ENCODE peak calls at places on chromosomes 11 and 22, in five cellular contexts. O is endothelial cell, F is esophagus muscularis mucosa, Y is dorsolateral prefrontal cortex, T is coronary artery. D is an unnamed sample.

GRCh38 chr11:30873924-30874323 is 287.8 kb upstream of the MPPED2 start:
- DNase-seq in O (no peak), F (no peak), Y (no peak), T (no peak), D (no peak)

GRCh38 chr11:20451568-20451967 is 64.1 kb downstream of the PRMT3 start:
- DNase-seq in T (no peak), Y (no peak), O (no peak), F (no peak), D (no peak)

GRCh38 chr22:37627545-37627944 is 11.9 kb upstream of the SH3BP1 start:
- DNase-seq in F (no peak), Y (no peak), O (no peak), T (no peak), D (no peak)

GRCh38 chr22:22593964-22594656 is 35.0 kb upstream of the PRAME start:
- DNase-seq in F (no peak), O (peak), T (no peak), Y (no peak), D (peak)

GRCh38 chr11:47056261-47056915 is 119.8 kb downstream of the CSTPP1 start:
- DNase-seq in F (no peak), T (no peak), Y (no peak), O (no peak), D (no peak)

GRCh38 chr11:97574976-97575665 is 1185.3 kb downstream of the JRKL start:
- DNase-seq in Y (no peak), O (no peak), T (no peak), F (no peak), D (no peak)

GRCh38 chr11:70124321-70125061 is 46.4 kb downstream of the ANO1 start:
- DNase-seq in O (no peak), T (peak), Y (no peak), F (no peak), D (no peak)

GRCh38 chr11:116885951-116886629 is 48.7 kb upstream of the APOA1 start:
- DNase-seq in T (no peak), F (no peak), Y (no peak), O (no peak), D (no peak)

GRCh38 chr11:65524747-65525658 is at the start of gene SCYL1:
- DNase-seq in F (peak), O (peak), Y (peak), T (peak), D (peak)

GRCh38 chr22:30277547-30278344 is 11.1 kb upstream of the OSM start:
- DNase-seq in T (no peak), F (no peak), O (no peak), Y (no peak), D (no peak)

GRCh38 chr11:47137476-47137875 is 39.2 kb downstream of the ARFGAP2 start:
- DNase-seq in O (no peak), Y (no peak), T (no peak), F (no peak), D (no peak)

GRCh38 chr11:70068950-70069349 is 9.2 kb upstream of the ANO1 start:
- DNase-seq in O (no peak), T (peak), Y (no peak), F (no peak), D (peak)

GRCh38 chr22:37804886-37805857 is 2.6 kb upstream of the GCAT start:
- DNase-seq in F (peak), O (peak), Y (peak), T (peak), D (peak)

GRCh38 chr11:121895919-121896318 is 220.1 kb downstream of the BLID start:
- DNase-seq in F (no peak), T (no peak), O (no peak), Y (no peak), D (no peak)

GRCh38 chr11:75248924-75249256 is 8.3 kb downstream of the TPBGL start:
- DNase-seq in O (no peak), F (no peak), Y (no peak), T (no peak), D (no peak)

GRCh38 chr11:89267660-89268302 is 90.1 kb downstream of the TYR start:
- DNase-seq in T (no peak), Y (no peak), O (no peak), F (no peak), D (no peak)
- TF ChIP-seq CTCF in T (no peak), Y (no peak), O (no peak), F (no peak), D (no peak)

DNA sequence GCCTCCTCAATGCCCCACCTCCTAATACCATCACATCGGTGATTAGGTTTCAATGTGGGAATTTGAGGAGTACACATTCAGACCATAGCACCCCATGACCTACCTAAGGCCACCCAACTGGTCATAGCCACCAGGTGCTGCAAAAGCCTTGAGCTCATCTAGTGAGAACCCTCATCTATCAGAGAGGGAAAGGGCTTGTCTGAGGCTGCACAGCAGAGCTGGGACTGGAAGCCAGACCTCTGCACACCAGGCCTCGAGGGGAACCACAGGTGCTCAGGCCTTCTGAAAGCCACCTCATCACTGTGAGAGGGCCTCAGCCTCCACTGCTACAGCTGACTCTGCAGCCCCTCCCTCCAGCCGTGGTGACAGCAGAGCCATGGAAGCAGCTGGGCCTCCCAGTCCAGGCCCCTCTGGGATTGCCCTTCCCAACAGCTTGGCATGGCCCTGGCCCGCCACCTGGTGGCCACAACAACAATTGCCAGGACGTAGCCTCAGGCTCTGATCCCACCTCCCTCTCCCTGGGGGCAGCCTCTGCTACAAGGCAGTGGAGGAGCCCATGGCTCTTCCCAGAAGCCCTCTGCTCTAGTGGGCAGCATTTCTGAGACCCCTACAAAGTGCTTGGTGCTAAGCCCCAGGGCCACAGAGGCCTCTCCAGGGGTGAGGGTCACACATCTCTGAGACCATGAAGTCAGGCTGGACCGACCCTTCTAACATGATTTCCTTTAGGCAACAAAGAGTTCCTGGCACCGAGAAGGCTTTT is 41.0 kb upstream of the PRDM11 start:
- DNase-seq in T (peak), F (peak), O (peak), Y (peak), D (peak)
- TF ChIP-seq CTCF in T (peak), F (peak), O (peak), Y (peak), D (peak)

DNA sequence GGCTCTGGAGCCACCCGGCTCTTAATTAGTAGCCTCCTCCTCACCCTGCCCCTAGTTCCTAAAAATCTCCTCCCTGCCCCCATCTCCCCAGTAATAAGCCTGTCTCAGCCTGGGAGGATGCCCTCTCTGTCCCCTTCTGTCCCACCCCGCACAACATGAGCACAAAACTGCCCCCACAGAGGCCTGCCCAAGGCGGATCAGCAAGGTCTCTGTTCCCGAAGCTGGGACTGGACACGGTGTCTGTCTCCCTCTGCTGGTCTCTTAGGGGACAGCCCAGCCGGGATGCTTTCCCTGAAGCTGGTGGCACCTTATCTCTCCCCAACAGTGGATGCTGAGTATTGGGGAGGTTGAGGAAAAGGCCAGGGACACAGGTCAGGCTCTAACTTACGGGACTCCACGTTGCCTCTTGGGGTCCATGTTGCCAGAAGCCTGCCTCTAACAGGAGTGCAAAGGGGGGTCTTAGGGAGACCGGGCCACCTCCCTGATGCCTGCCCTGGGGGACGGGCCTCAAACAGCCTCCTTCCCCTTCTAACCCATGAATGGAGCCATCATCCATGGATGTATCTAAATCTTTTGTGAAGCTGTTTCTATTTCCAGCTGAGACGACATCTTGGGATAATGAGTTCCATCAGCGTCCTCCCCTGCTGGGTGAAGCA is 9.2 kb upstream of the RAD9A start:
- DNase-seq in Y (peak), T (no peak), O (peak), F (no peak), D (peak)
- TF ChIP-seq CTCF in Y (peak), T (peak), O (peak), F (peak), D (peak)

GRCh38 chr11:102794382-102794781 is 3.6 kb downstream of the MMP1 start:
- DNase-seq in T (no peak), F (no peak), Y (no peak), O (peak), D (no peak)
- TF ChIP-seq CTCF in T (no peak), F (no peak), Y (no peak), O (peak), D (peak)

GRCh38 chr11:132123449-132123848 is 753.0 kb downstream of the NTM start:
- DNase-seq in O (no peak), T (no peak), Y (no peak), F (no peak), D (no peak)

GRCh38 chr11:132125855-132126841 is 755.7 kb downstream of the NTM start:
- DNase-seq in F (no peak), O (peak), Y (no peak), T (no peak), D (no peak)

GRCh38 chr11:132123854-132124835 is 753.7 kb downstream of the NTM start:
- DNase-seq in F (no peak), Y (no peak), O (no peak), T (no peak), D (no peak)

GRCh38 chr11:132131051-132131450 is 760.6 kb downstream of the NTM start:
- DNase-seq in O (no peak), Y (no peak), F (no peak), T (no peak), D (no peak)

GRCh38 chr11:132126973-132127900 is 756.8 kb downstream of the NTM start:
- DNase-seq in T (no peak), F (no peak), Y (no peak), O (peak), D (no peak)
- TF ChIP-seq CTCF in T (peak), F (peak), Y (peak), O (no peak), D (peak)